ENCODE peak calls at places on chromosomes 5 and 9, in six cellular contexts. Z is IMR-90, S is neuronal stem cell, O is H1, F is trophoblast cell, L is H9. R is an unnamed sample. For H3K4me1, the result is how much of the 10 kb centered on the place peaks cover.

GRCh38 chr5:89293849-89294248 is 410.9 kb upstream of the MEF2C start:
- DNase-seq in Z (peak), S (no peak), O (no peak), F (no peak), L (no peak), R (peak)

GRCh38 chr5:127306036-127306435 is 15.4 kb downstream of the MEGF10 start:
- DNase-seq in Z (no peak), S (no peak), O (no peak), F (no peak), L (no peak), R (no peak)

GRCh38 chr9:137053944-137054931 is at the start of gene ENTPD2:
- DNase-seq in Z (no peak), S (no peak), O (peak), F (peak), L (peak), R (no peak)

GRCh38 chr9:95807326-95807947 is 68.1 kb upstream of the ERCC6L2 start:
- DNase-seq in Z (peak), S (no peak), O (no peak), F (no peak), L (no peak), R (peak)

GRCh38 chr9:137788561-137789294 is 88.9 kb upstream of the CACNA1B start:
- DNase-seq in Z (no peak), S (no peak), O (no peak), F (no peak), L (peak), R (no peak)

GRCh38 chr9:136694163-136694864 is 7.1 kb upstream of the AGPAT2 start:
- DNase-seq in Z (peak), S (no peak), O (peak), F (peak), L (peak), R (peak)

GRCh38 chr9:92097997-92098482 is 17.2 kb downstream of the SPTLC1 start:
- DNase-seq in Z (peak), S (no peak), O (no peak), F (peak), L (peak), R (no peak)

GRCh38 chr5:82351754-82352145 is 73.6 kb upstream of the RPS23 start:
- DNase-seq in Z (peak), S (peak), O (no peak), F (no peak), L (no peak), R (peak)

GRCh38 chr5:62692946-62693713 is 114.5 kb downstream of the LRRC70 start:
- DNase-seq in Z (no peak), S (no peak), O (no peak), F (no peak), L (no peak), R (no peak)

GRCh38 chr5:73282383-73282782 is 109.4 kb downstream of the TMEM174 start:
- DNase-seq in Z (no peak), S (no peak), O (no peak), F (no peak), L (no peak), R (no peak)

GRCh38 chr5:1793966-1794895 is 5.4 kb downstream of the MRPL36 start:
- DNase-seq in Z (peak), S (no peak), O (no peak), F (no peak), L (no peak), R (peak)

GRCh38 chr5:14757853-14758252 is 93.3 kb downstream of the OTULIN start:
- DNase-seq in Z (no peak), S (no peak), O (no peak), F (no peak), L (no peak), R (no peak)

GRCh38 chr5:56569051-56569450 is 246.3 kb upstream of the MAP3K1 start:
- DNase-seq in Z (no peak), S (no peak), O (no peak), F (no peak), L (no peak), R (peak)

GRCh38 chr9:130973686-130974281 is 34.7 kb upstream of the FIBCD1 start:
- DNase-seq in Z (no peak), S (no peak), O (no peak), F (no peak), L (peak), R (no peak)

GRCh38 chr9:94655739-94656138 is 16.4 kb upstream of the FBP1 start:
- DNase-seq in Z (no peak), S (no peak), O (no peak), F (no peak), L (no peak), R (no peak)

GRCh38 chr9:97903168-97903567 is 19.1 kb downstream of the TRMO start:
- DNase-seq in Z (no peak), S (no peak), O (no peak), F (no peak), L (no peak), R (no peak)

GRCh38 chr9:4306066-4306787 is 6.4 kb upstream of the GLIS3 start:
- DNase-seq in Z (peak), S (no peak), O (no peak), F (peak), L (no peak), R (peak)

GRCh38 chr5:72353046-72353445 is 32.9 kb downstream of the PTCD2 start:
- DNase-seq in Z (peak), S (no peak), O (no peak), F (no peak), L (no peak), R (no peak)

GRCh38 chr5:52963636-52964035 is 25.5 kb upstream of the ITGA2 start:
- DNase-seq in Z (no peak), S (no peak), O (no peak), F (peak), L (no peak), R (no peak)

GRCh38 chr5:73278693-73279092 is 105.7 kb downstream of the TMEM174 start:
- DNase-seq in Z (no peak), S (no peak), O (no peak), F (no peak), L (no peak), R (no peak)

GRCh38 chr5:77358566-77359205 is 133.4 kb downstream of the WDR41 start:
- DNase-seq in Z (peak), S (no peak), O (no peak), F (peak), L (no peak), R (peak)

GRCh38 chr9:137304383-137305059 is 2.5 kb upstream of the NRARP start:
- DNase-seq in Z (no peak), S (no peak), O (no peak), F (no peak), L (peak), R (no peak)

GRCh38 chr5:124342027-124342471 is 404.4 kb downstream of the ZNF608 start:
- DNase-seq in Z (peak), S (no peak), O (no peak), F (no peak), L (no peak), R (peak)

GRCh38 chr9:89813482-89813881 is 208.7 kb downstream of the GADD45G start:
- DNase-seq in Z (no peak), S (no peak), O (peak), F (no peak), L (no peak), R (no peak)

GRCh38 chr9:106644661-106645060 is 218.3 kb upstream of the ZNF462 start:
- DNase-seq in Z (no peak), S (no peak), O (no peak), F (peak), L (no peak), R (no peak)

GRCh38 chr5:72268753-72269410 is 51.2 kb downstream of the MRPS27 start:
- DNase-seq in Z (peak), S (peak), O (peak), F (peak), L (peak), R (peak)

GRCh38 chr5:78497573-78498533 is 137.4 kb downstream of the SCAMP1 start:
- DNase-seq in Z (no peak), S (no peak), O (peak), F (no peak), L (no peak), R (no peak)
- H3K4me1 ChIP-seq in Z (under half), S (under half), O (under half), F (under half), L (under half), R (under half)

DNA sequence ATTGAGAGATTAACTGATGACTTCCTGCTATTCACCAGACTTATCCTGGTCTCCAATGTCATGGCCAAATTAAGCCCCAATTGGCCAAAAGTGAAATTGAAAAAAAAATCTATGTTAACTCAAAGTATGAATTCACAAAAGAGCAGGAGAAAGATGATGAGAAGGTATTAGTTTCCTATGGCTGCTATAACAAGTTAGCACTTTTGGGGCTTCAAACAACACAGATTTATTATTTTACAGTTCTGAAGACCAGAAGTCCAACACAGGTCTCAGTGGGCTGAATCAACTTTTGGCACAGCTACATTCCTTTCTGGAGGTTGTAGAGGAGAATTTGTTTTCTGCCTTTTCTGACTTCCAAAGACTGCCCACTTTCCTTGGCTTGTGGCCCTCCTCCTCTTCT is 78.6 kb upstream of the TLE1 start:
- DNase-seq in Z (no peak), S (no peak), O (no peak), F (no peak), L (no peak), R (no peak)
- H4K91ac ChIP-seq in Z (no peak), S (no peak), O (no peak), F (no peak), L (no peak), R (no peak)

GRCh38 chr9:124296800-124297552 is 39.2 kb downstream of the NEK6 start:
- DNase-seq in Z (no peak), S (no peak), O (no peak), F (peak), L (no peak), R (no peak)

GRCh38 chr9:124298646-124299235 is 41.0 kb downstream of the NEK6 start:
- DNase-seq in Z (no peak), S (no peak), O (no peak), F (peak), L (no peak), R (peak)

GRCh38 chr9:124297553-124297905 is 39.8 kb downstream of the NEK6 start:
- DNase-seq in Z (peak), S (no peak), O (peak), F (peak), L (peak), R (peak)

GRCh38 chr9:124299519-124300090 is 41.9 kb downstream of the NEK6 start:
- DNase-seq in Z (peak), S (no peak), O (no peak), F (no peak), L (no peak), R (no peak)

DNA sequence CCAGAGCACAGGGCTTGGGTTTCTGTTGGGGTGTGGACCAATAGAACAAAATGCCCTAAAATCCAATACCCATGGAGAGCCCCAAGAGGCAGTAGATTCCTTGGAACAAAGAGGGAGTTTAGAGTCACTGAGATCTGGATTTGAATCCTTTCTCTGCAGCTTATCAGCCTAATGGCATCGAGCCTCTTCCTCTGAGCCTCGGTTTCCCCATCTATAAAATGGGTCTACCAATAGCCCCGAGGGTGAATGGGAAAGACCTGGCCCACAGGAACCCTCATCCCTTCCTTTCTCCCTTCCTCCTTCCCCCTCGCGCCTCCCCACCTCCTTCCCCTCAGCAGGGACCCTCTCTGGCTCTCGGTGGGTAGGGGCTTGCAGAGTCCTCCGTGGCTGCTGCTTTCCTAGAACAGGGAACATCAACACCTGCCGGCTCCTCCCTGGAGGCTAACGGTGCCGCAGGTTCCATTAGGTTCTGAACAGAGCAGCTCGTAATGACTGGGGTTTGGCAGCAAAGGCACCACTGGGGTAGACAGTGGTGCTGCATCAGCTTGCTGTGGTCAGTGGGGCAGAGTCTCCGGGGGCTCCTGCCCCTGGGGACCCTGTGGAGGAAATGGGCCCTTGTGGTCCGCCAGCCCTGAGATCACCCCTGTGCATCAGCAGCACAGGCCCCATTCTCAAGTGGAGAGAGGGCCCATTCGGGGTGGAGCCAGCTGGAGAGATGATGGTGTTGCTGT is 40.3 kb downstream of the NEK6 start:
- DNase-seq in Z (no peak), S (no peak), O (no peak), F (no peak), L (no peak), R (no peak)
- H3K14ac ChIP-seq in Z (peak), S (no peak), O (no peak), F (peak), L (no peak), R (peak)

GRCh38 chr9:1918642-1919041 is 96.5 kb upstream of the SMARCA2 start:
- DNase-seq in Z (no peak), S (no peak), O (no peak), F (no peak), L (no peak), R (no peak)

GRCh38 chr9:1913931-1914330 is 101.2 kb upstream of the SMARCA2 start:
- DNase-seq in Z (no peak), S (no peak), O (no peak), F (peak), L (no peak), R (no peak)

GRCh38 chr9:1919229-1919628 is 95.9 kb upstream of the SMARCA2 start:
- DNase-seq in Z (no peak), S (no peak), O (no peak), F (no peak), L (no peak), R (no peak)

GRCh38 chr9:1922026-1922425 is 93.1 kb upstream of the SMARCA2 start:
- DNase-seq in Z (no peak), S (no peak), O (no peak), F (no peak), L (peak), R (no peak)

GRCh38 chr9:1916676-1917075 is 98.5 kb upstream of the SMARCA2 start:
- DNase-seq in Z (no peak), S (no peak), O (no peak), F (no peak), L (no peak), R (no peak)
- H3K4me1 ChIP-seq in Z (under half), S (under half), O (under half), F (under half), L (under half), R (under half)

GRCh38 chr5:32332361-32332760 is 19.6 kb upstream of the MTMR12 start:
- DNase-seq in Z (no peak), S (no peak), O (no peak), F (no peak), L (no peak), R (no peak)
- H4K91ac ChIP-seq in Z (no peak), S (no peak), O (no peak), F (no peak), L (no peak), R (no peak)

R was measured in mesenchymal stem cell.